ENCODE peak calls at places on chromosomes 4 and X, in four cellular contexts. I is caudate nucleus; V is OCI-LY7; O is stimulated activated CD4-positive, alpha-beta T cell treated with anti-CD3 and anti-CD28 coated beads, Interleukin-2, amount 100 ng/mL, for 24 hours. T is an unnamed sample.

GRCh38 chr4:92305148-92305877 is 1.5 kb downstream of the GRID2 start:
- DNase-seq in V (no peak), I (peak; percentile 84), O (no peak), T (peak; percentile 97)

GRCh38 chr4:98700630-98701029 is 42.2 kb upstream of the TSPAN5 start:
- DNase-seq in O (no peak), V (no peak), I (no peak), T (no peak)

GRCh38 chr4:112189754-112190153 is 41.8 kb upstream of the AP1AR start:
- DNase-seq in V (no peak), O (no peak), I (no peak), T (peak; percentile 9)

GRCh38 chr4:172654482-172654881 is 514.1 kb upstream of the GALNT7 start:
- DNase-seq in V (no peak), O (no peak), I (no peak), T (no peak)

GRCh38 chr4:100869266-100869665 is 351.4 kb upstream of the EMCN start:
- DNase-seq in I (no peak), O (no peak), V (no peak), T (no peak)

GRCh38 chrX:18725316-18725943 is 18.0 kb downstream of the PPEF1 start:
- DNase-seq in O (no peak), V (no peak), I (peak; percentile 13), T (peak; percentile 56)

GRCh38 chrX:9905288-9905687 is 61.9 kb upstream of the CLDN34 start:
- DNase-seq in V (no peak), O (no peak), I (no peak), T (no peak)

GRCh38 chr4:166128452-166128851 is 255.4 kb downstream of the TLL1 start:
- DNase-seq in O (no peak), V (no peak), I (no peak), T (no peak)

T was measured in mesendoderm.